ENCODE peak calls at places on chromosomes 16 and 17, in seven cellular contexts. One of them, this sample, is unnamed.
A peak's percentile ranks its signal among the peaks of the same experiment; 100 is the strongest.

GRCh38 chr17:51120357-51120738 is 320 bp downstream of the SPAG9 start:
- DNase-seq in H9: no peak
- DNase-seq in NCI-H226: peak; percentile 31
- DNase-seq in NCI-H69: peak; percentile 82
- DNase-seq in renal cortical epithelial cell: peak; percentile 9
- DNase-seq in hepatic stellate cell: peak; percentile 43
- DNase-seq in stimulated activated CD4-positive, alpha-beta T cell treated with anti-CD3 and anti-CD28 coated beads, Interleukin-1b, Interleukin-23, amount 100 ng/mL, for 1 hour: peak; percentile 16
- DNase-seq in this sample: peak; percentile 27

GRCh38 chr16:1106659-1107058 is 10.6 kb upstream of the C1QTNF8 start:
- DNase-seq in H9: no peak
- DNase-seq in NCI-H69: peak; percentile 50
- DNase-seq in hepatic stellate cell: no peak
- DNase-seq in renal cortical epithelial cell: no peak
- DNase-seq in NCI-H226: no peak
- DNase-seq in stimulated activated CD4-positive, alpha-beta T cell treated with anti-CD3 and anti-CD28 coated beads, Interleukin-1b, Interleukin-23, amount 100 ng/mL, for 1 hour: no peak
- DNase-seq in this sample: no peak

GRCh38 chr16:89102035-89102776 is 8.6 kb downstream of the ACSF3 start:
- DNase-seq in NCI-H226: no peak
- DNase-seq in NCI-H69: no peak
- DNase-seq in renal cortical epithelial cell: no peak
- DNase-seq in stimulated activated CD4-positive, alpha-beta T cell treated with anti-CD3 and anti-CD28 coated beads, Interleukin-1b, Interleukin-23, amount 100 ng/mL, for 1 hour: no peak
- DNase-seq in H9: peak; percentile 49
- DNase-seq in hepatic stellate cell: no peak
- DNase-seq in this sample: no peak

GRCh38 chr17:78360371-78361226 is 722 bp upstream of the SOCS3 start:
- DNase-seq in hepatic stellate cell: peak; percentile 96
- DNase-seq in NCI-H69: peak; percentile 92
- DNase-seq in NCI-H226: peak; percentile 85
- DNase-seq in renal cortical epithelial cell: peak; percentile 57
- DNase-seq in H9: peak; percentile 99
- DNase-seq in stimulated activated CD4-positive, alpha-beta T cell treated with anti-CD3 and anti-CD28 coated beads, Interleukin-1b, Interleukin-23, amount 100 ng/mL, for 1 hour: peak; percentile 91
- DNase-seq in this sample: peak; percentile 98

GRCh38 chr17:29835438-29836351 is 94.3 kb downstream of the SSH2 start:
- DNase-seq in H9: no peak
- DNase-seq in NCI-H226: peak; percentile 28
- DNase-seq in NCI-H69: peak; percentile 11
- DNase-seq in hepatic stellate cell: peak; percentile 47
- DNase-seq in stimulated activated CD4-positive, alpha-beta T cell treated with anti-CD3 and anti-CD28 coated beads, Interleukin-1b, Interleukin-23, amount 100 ng/mL, for 1 hour: no peak
- DNase-seq in renal cortical epithelial cell: no peak
- DNase-seq in this sample: peak; percentile 73

GRCh38 chr16:12390074-12390473 is 413.5 kb downstream of the SNX29 start:
- DNase-seq in NCI-H226: no peak
- DNase-seq in NCI-H69: no peak
- DNase-seq in renal cortical epithelial cell: no peak
- DNase-seq in hepatic stellate cell: no peak
- DNase-seq in stimulated activated CD4-positive, alpha-beta T cell treated with anti-CD3 and anti-CD28 coated beads, Interleukin-1b, Interleukin-23, amount 100 ng/mL, for 1 hour: no peak
- DNase-seq in H9: no peak
- DNase-seq in this sample: no peak

GRCh38 chr17:40038882-40039513 is 15.2 kb downstream of the MED24 start:
- DNase-seq in stimulated activated CD4-positive, alpha-beta T cell treated with anti-CD3 and anti-CD28 coated beads, Interleukin-1b, Interleukin-23, amount 100 ng/mL, for 1 hour: no peak
- DNase-seq in hepatic stellate cell: peak; percentile 88
- DNase-seq in H9: peak; percentile 74
- DNase-seq in NCI-H69: peak; percentile 32
- DNase-seq in renal cortical epithelial cell: peak; percentile 66
- DNase-seq in NCI-H226: peak; percentile 47
- DNase-seq in this sample: peak; percentile 33

GRCh38 chr16:10657925-10658324 is 36.8 kb downstream of the TEKT5 start:
- DNase-seq in NCI-H69: no peak
- DNase-seq in stimulated activated CD4-positive, alpha-beta T cell treated with anti-CD3 and anti-CD28 coated beads, Interleukin-1b, Interleukin-23, amount 100 ng/mL, for 1 hour: no peak
- DNase-seq in H9: no peak
- DNase-seq in renal cortical epithelial cell: no peak
- DNase-seq in hepatic stellate cell: no peak
- DNase-seq in NCI-H226: no peak
- DNase-seq in this sample: no peak

GRCh38 chr16:17590711-17591654 is 120.2 kb upstream of the XYLT1 start:
- DNase-seq in NCI-H69: no peak
- DNase-seq in NCI-H226: no peak
- DNase-seq in H9: no peak
- DNase-seq in hepatic stellate cell: no peak
- DNase-seq in stimulated activated CD4-positive, alpha-beta T cell treated with anti-CD3 and anti-CD28 coated beads, Interleukin-1b, Interleukin-23, amount 100 ng/mL, for 1 hour: no peak
- DNase-seq in renal cortical epithelial cell: no peak
- DNase-seq in this sample: peak; percentile 93

GRCh38 chr16:67163164-67163902 is 1.2 kb upstream of the HSF4 start:
- DNase-seq in NCI-H69: peak; percentile 91
- DNase-seq in H9: no peak
- DNase-seq in stimulated activated CD4-positive, alpha-beta T cell treated with anti-CD3 and anti-CD28 coated beads, Interleukin-1b, Interleukin-23, amount 100 ng/mL, for 1 hour: no peak
- DNase-seq in renal cortical epithelial cell: no peak
- DNase-seq in NCI-H226: no peak
- DNase-seq in hepatic stellate cell: no peak
- DNase-seq in this sample: peak; percentile 31

GRCh38 chr16:86716649-86717048 is 138.3 kb downstream of the FOXL1 start:
- DNase-seq in stimulated activated CD4-positive, alpha-beta T cell treated with anti-CD3 and anti-CD28 coated beads, Interleukin-1b, Interleukin-23, amount 100 ng/mL, for 1 hour: no peak
- DNase-seq in NCI-H69: no peak
- DNase-seq in renal cortical epithelial cell: no peak
- DNase-seq in H9: no peak
- DNase-seq in NCI-H226: no peak
- DNase-seq in hepatic stellate cell: no peak
- DNase-seq in this sample: no peak

GRCh38 chr16:55832788-55833583 is at the start of gene CES1:
- DNase-seq in renal cortical epithelial cell: no peak
- DNase-seq in NCI-H226: no peak
- DNase-seq in hepatic stellate cell: no peak
- DNase-seq in NCI-H69: no peak
- DNase-seq in stimulated activated CD4-positive, alpha-beta T cell treated with anti-CD3 and anti-CD28 coated beads, Interleukin-1b, Interleukin-23, amount 100 ng/mL, for 1 hour: no peak
- DNase-seq in H9: peak; percentile 75
- DNase-seq in this sample: no peak

GRCh38 chr17:181213-182163 is at the start of gene DOC2B:
- DNase-seq in NCI-H69: no peak
- DNase-seq in H9: peak; percentile 66
- DNase-seq in stimulated activated CD4-positive, alpha-beta T cell treated with anti-CD3 and anti-CD28 coated beads, Interleukin-1b, Interleukin-23, amount 100 ng/mL, for 1 hour: no peak
- DNase-seq in renal cortical epithelial cell: peak; percentile 43
- DNase-seq in hepatic stellate cell: peak; percentile 68
- DNase-seq in NCI-H226: peak; percentile 46
- DNase-seq in this sample: peak; percentile 4

GRCh38 chr16:66364959-66365306 is 1.6 kb upstream of the CDH5 start:
- DNase-seq in renal cortical epithelial cell: no peak
- DNase-seq in stimulated activated CD4-positive, alpha-beta T cell treated with anti-CD3 and anti-CD28 coated beads, Interleukin-1b, Interleukin-23, amount 100 ng/mL, for 1 hour: no peak
- DNase-seq in hepatic stellate cell: no peak
- DNase-seq in NCI-H69: no peak
- DNase-seq in NCI-H226: no peak
- DNase-seq in H9: no peak
- DNase-seq in this sample: no peak

GRCh38 chr16:85216522-85217375 is 104.5 kb upstream of the CIBAR2 start:
- DNase-seq in NCI-H226: no peak
- DNase-seq in H9: no peak
- DNase-seq in hepatic stellate cell: no peak
- DNase-seq in stimulated activated CD4-positive, alpha-beta T cell treated with anti-CD3 and anti-CD28 coated beads, Interleukin-1b, Interleukin-23, amount 100 ng/mL, for 1 hour: no peak
- DNase-seq in NCI-H69: peak; percentile 35
- DNase-seq in renal cortical epithelial cell: no peak
- DNase-seq in this sample: no peak

GRCh38 chr17:67491009-67491677 is 114.1 kb downstream of the PITPNC1 start:
- DNase-seq in NCI-H69: peak; percentile 80
- DNase-seq in NCI-H226: peak; percentile 55
- DNase-seq in H9: peak; percentile 76
- DNase-seq in renal cortical epithelial cell: peak; percentile 91
- DNase-seq in stimulated activated CD4-positive, alpha-beta T cell treated with anti-CD3 and anti-CD28 coated beads, Interleukin-1b, Interleukin-23, amount 100 ng/mL, for 1 hour: no peak
- DNase-seq in hepatic stellate cell: peak; percentile 88
- DNase-seq in this sample: peak; percentile 99

GRCh38 chr16:46830417-46830901 is 521 bp downstream of the C16orf87 start:
- DNase-seq in renal cortical epithelial cell: no peak
- DNase-seq in stimulated activated CD4-positive, alpha-beta T cell treated with anti-CD3 and anti-CD28 coated beads, Interleukin-1b, Interleukin-23, amount 100 ng/mL, for 1 hour: peak; percentile 10
- DNase-seq in H9: no peak
- DNase-seq in NCI-H69: peak; percentile 73
- DNase-seq in hepatic stellate cell: no peak
- DNase-seq in NCI-H226: no peak
- DNase-seq in this sample: peak; percentile 49